ENCODE peak calls at places on chromosomes 6 and 20, in five cellular contexts. T is PC-9, R is right lobe of liver, Z is ovary, S is heart right ventricle. K is an unnamed sample. For H3K36me3, the result is how much of the 10 kb centered on the place peaks cover.

GRCh38 chr20:36836591-36837329 is 39.2 kb upstream of the TLDC2 start:
- DNase-seq in R (peak), S (peak), T (peak), Z (no peak), K (no peak)

GRCh38 chr6:151096255-151096612 is 143.5 kb upstream of the AKAP12 start:
- DNase-seq in Z (no peak), R (peak), S (no peak), T (no peak), K (no peak)

GRCh38 chr20:740162-740561 is 28.1 kb downstream of the SLC52A3 start:
- DNase-seq in R (no peak), T (no peak), S (no peak), Z (no peak), K (no peak)

GRCh38 chr20:62885808-62886708 is 24.4 kb upstream of the TCFL5 start:
- DNase-seq in Z (no peak), S (no peak), R (peak), T (no peak), K (no peak)

GRCh38 chr20:63570281-63571086 is 3.6 kb downstream of the HELZ2 start:
- DNase-seq in Z (no peak), T (no peak), R (no peak), S (no peak), K (no peak)

GRCh38 chr6:64712606-64713005 is 994.4 kb downstream of the EYS start:
- DNase-seq in Z (no peak), T (no peak), R (no peak), S (no peak), K (no peak)

GRCh38 chr6:149884215-149884614 is 13.7 kb downstream of the RAET1E start:
- DNase-seq in Z (peak), T (no peak), S (no peak), R (no peak), K (no peak)

GRCh38 chr20:31652917-31653385 is 15.2 kb downstream of the COX4I2 start:
- DNase-seq in S (no peak), R (no peak), T (no peak), Z (no peak), K (no peak)

GRCh38 chr6:81806793-81807565 is 54.5 kb upstream of the TENT5A start:
- DNase-seq in S (no peak), T (peak), R (no peak), Z (no peak), K (no peak)

GRCh38 chr6:84583784-84584183 is 180.6 kb downstream of the TBX18 start:
- DNase-seq in Z (no peak), T (no peak), R (no peak), S (no peak), K (no peak)

GRCh38 chr20:33601016-33601415 is 61.1 kb upstream of the C20orf144 start:
- DNase-seq in S (no peak), T (no peak), R (no peak), Z (no peak), K (no peak)

GRCh38 chr6:87654117-87654516 is 47.9 kb downstream of the AKIRIN2 start:
- DNase-seq in T (no peak), S (no peak), R (no peak), Z (no peak), K (no peak)

GRCh38 chr20:4445780-4446179 is 275.9 kb upstream of the PRND start:
- DNase-seq in T (no peak), R (no peak), S (no peak), Z (no peak), K (no peak)

GRCh38 chr6:108944707-108945685 is 96.8 kb downstream of the ARMC2 start:
- DNase-seq in R (no peak), Z (peak), S (peak), T (no peak), K (peak)

GRCh38 chr6:50007821-50008220 is 14.0 kb downstream of the DEFB110 start:
- DNase-seq in R (no peak), T (no peak), Z (no peak), S (no peak), K (no peak)

GRCh38 chr6:126803769-126804168 is 314.7 kb upstream of the RSPO3 start:
- DNase-seq in S (no peak), Z (no peak), T (no peak), R (no peak), K (no peak)

GRCh38 chr6:63789699-63790098 is 154.1 kb downstream of the PHF3 start:
- DNase-seq in S (no peak), R (no peak), Z (no peak), T (no peak), K (no peak)

GRCh38 chr6:3140201-3140600 is 17.1 kb downstream of the TUBB2A start:
- DNase-seq in R (no peak), Z (no peak), T (no peak), S (no peak), K (no peak)
- H3K36me3 ChIP-seq in R (under half), Z (under half), T (under half), S (half or more), K (half or more)

GRCh38 chr20:10488436-10489053 is 53.4 kb downstream of the SLX4IP start:
- DNase-seq in S (no peak), Z (no peak), R (no peak), T (no peak), K (no peak)
- H3K4me3 ChIP-seq in S (no peak), Z (no peak), R (no peak), T (no peak), K (no peak)

GRCh38 chr6:105509506-105510331 is 106.8 kb upstream of the PREP start:
- DNase-seq in T (no peak), R (no peak), Z (peak), S (peak), K (peak)
- TF ChIP-seq CTCF in T (no peak), R (no peak), Z (no peak), S (peak), K (peak)

DNA sequence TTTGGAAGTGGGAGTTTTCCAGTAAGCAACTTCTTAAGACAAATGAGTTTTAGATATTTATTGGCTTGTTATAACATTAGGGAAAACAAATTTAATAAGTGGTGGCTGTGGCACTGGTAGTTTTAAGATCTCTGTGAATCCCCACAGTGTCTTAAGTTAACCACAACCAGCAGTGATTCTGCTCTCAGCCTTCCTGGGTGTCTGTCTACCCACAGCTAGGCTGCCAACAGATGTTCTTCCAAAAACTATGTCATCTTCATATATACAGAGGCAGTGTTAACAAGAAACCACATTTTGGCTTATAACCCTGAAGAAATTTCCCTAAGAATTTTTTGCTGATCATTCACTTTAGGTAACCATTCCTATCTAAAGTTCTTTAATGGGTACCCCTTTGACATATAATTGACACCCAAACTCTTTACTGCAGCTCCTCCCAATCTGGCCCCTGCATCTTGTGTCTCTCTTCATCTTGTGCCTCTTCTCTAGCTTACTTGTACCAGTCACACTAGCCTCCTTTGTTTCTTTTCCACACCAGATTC is 52.7 kb downstream of the TOP1 start:
- DNase-seq in S (no peak), Z (no peak), R (no peak), T (no peak), K (no peak)
- H3K36me3 ChIP-seq in S (half or more), Z (under half), R (under half), T (half or more), K (half or more)

DNA sequence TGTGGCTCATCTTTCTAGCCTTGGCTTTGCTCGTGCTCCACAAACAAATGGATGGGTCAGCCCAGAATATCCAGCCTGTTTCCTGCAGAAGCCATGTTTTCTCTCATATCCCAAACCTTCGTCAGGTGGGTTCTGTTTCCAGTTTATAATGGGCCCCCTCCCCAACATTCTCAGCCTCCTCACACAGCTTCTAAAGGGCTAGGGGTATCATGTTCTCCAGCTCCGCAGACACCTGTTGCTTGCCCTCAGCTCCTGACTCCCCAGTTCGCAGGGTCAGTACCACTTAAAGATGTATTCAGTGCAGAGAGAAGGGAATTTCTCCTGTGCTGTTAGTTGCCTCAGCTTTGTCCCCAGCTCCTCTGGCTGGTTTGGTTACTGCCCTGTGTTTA is 447.3 kb upstream of the JARID2 start:
- DNase-seq in Z (no peak), S (no peak), R (no peak), T (no peak), K (no peak)
- H3K4me3 ChIP-seq in Z (no peak), S (no peak), R (no peak), T (no peak), K (no peak)

GRCh38 chr6:34243901-34244884 is 4.6 kb downstream of the SMIM29 start:
- DNase-seq in S (peak), T (peak), R (peak), Z (peak), K (no peak)
- TF ChIP-seq CTCF in S (peak), T (peak), R (no peak), Z (no peak), K (no peak)

GRCh38 chr20:35006531-35006971 is 50.9 kb downstream of the MYH7B start:
- DNase-seq in S (no peak), T (no peak), Z (peak), R (peak), K (no peak)

GRCh38 chr20:35004749-35005462 is 49.2 kb downstream of the MYH7B start:
- DNase-seq in T (no peak), R (peak), S (no peak), Z (no peak), K (no peak)

GRCh38 chr20:35006009-35006408 is 50.3 kb downstream of the MYH7B start:
- DNase-seq in Z (peak), S (no peak), T (no peak), R (peak), K (no peak)

GRCh38 chr20:35004051-35004725 is 48.5 kb downstream of the MYH7B start:
- DNase-seq in R (peak), T (no peak), Z (no peak), S (no peak), K (peak)

GRCh38 chr20:35005463-35005961 is 49.8 kb downstream of the MYH7B start:
- DNase-seq in S (no peak), R (peak), Z (peak), T (no peak), K (no peak)
- H3K36me3 ChIP-seq in S (half or more), R (half or more), Z (under half), T (under half), K (half or more)

GRCh38 chr6:168302534-168302933 is 17.0 kb downstream of the DACT2 start:
- DNase-seq in R (peak), S (no peak), Z (no peak), T (no peak), K (no peak)

GRCh38 chr6:168301648-168302398 is 17.8 kb downstream of the DACT2 start:
- DNase-seq in S (no peak), T (no peak), Z (no peak), R (peak), K (no peak)

GRCh38 chr6:168303982-168304751 is 15.4 kb downstream of the DACT2 start:
- DNase-seq in R (peak), T (no peak), S (no peak), Z (no peak), K (no peak)

GRCh38 chr6:168299541-168300511 is 19.8 kb downstream of the DACT2 start:
- DNase-seq in Z (no peak), T (no peak), S (no peak), R (peak), K (no peak)

GRCh38 chr6:168300975-168301647 is 18.5 kb downstream of the DACT2 start:
- DNase-seq in T (no peak), S (no peak), R (peak), Z (no peak), K (no peak)
- H3K4me3 ChIP-seq in T (no peak), S (no peak), R (no peak), Z (no peak), K (no peak)

K was measured in left ventricle myocardium inferior.